ENCODE peak calls at places on chromosomes 1 and 21, in six cellular contexts. I, S, Q, L, P and N are unnamed samples. For H3K4me1, the result is how much of the 10 kb centered on the place peaks cover.

GRCh38 chr1:209647212-209647611 is 5.0 kb downstream of the LAMB3 start:
- DNase-seq in I (no peak), S (no peak), P (no peak), Q (no peak), L (no peak), N (no peak)

GRCh38 chr1:156963621-156964020 is 43.2 kb downstream of the LRRC71 start:
- DNase-seq in I (no peak), Q (no peak), L (no peak), P (peak), S (peak), N (no peak)

GRCh38 chr1:154151311-154151710 is 3.6 kb downstream of the NUP210L start:
- DNase-seq in S (no peak), P (no peak), I (no peak), L (no peak), Q (no peak), N (no peak)

GRCh38 chr1:21362096-21362495 is 71.8 kb upstream of the ECE1 start:
- DNase-seq in L (no peak), I (no peak), S (no peak), P (no peak), Q (no peak), N (no peak)

GRCh38 chr1:156858959-156859522 is at the start of gene INSRR:
- DNase-seq in S (no peak), L (no peak), I (no peak), P (no peak), Q (peak), N (no peak)

GRCh38 chr1:6386371-6386949 is 7.1 kb downstream of the ACOT7 start:
- DNase-seq in Q (no peak), P (no peak), I (no peak), S (no peak), L (no peak), N (peak)

GRCh38 chr21:26553921-26554320 is 19.2 kb downstream of the CYYR1 start:
- DNase-seq in S (no peak), L (no peak), Q (no peak), P (no peak), I (no peak), N (no peak)

GRCh38 chr1:110565565-110565964 is 40.6 kb downstream of the KCNA2 start:
- DNase-seq in P (no peak), I (no peak), L (no peak), Q (no peak), S (no peak), N (no peak)

GRCh38 chr1:85624361-85624760 is 43.8 kb downstream of the CCN1 start:
- DNase-seq in Q (no peak), P (no peak), L (no peak), S (no peak), I (no peak), N (no peak)

GRCh38 chr21:40881767-40882166 is 34.8 kb upstream of the DSCAM start:
- DNase-seq in I (no peak), Q (no peak), P (no peak), S (no peak), L (no peak), N (no peak)

GRCh38 chr1:33516891-33517550 is 44.6 kb downstream of the ZSCAN20 start:
- DNase-seq in L (no peak), S (no peak), I (no peak), Q (no peak), P (no peak), N (no peak)

GRCh38 chr1:154431586-154432373 is 26.6 kb downstream of the IL6R start:
- DNase-seq in L (no peak), I (no peak), S (no peak), Q (no peak), P (no peak), N (no peak)

GRCh38 chr1:9376886-9377333 is 84.2 kb downstream of the SPSB1 start:
- DNase-seq in I (no peak), Q (no peak), S (no peak), L (peak), P (peak), N (no peak)

GRCh38 chr21:27365394-27365793 is 398.5 kb upstream of the ADAMTS5 start:
- DNase-seq in P (no peak), I (no peak), S (no peak), L (no peak), Q (no peak), N (no peak)

GRCh38 chr1:199172286-199173124 is 533.7 kb downstream of the PTPRC start:
- DNase-seq in L (no peak), I (no peak), P (no peak), Q (no peak), S (no peak), N (no peak)

GRCh38 chr21:45539796-45540600 is 2.2 kb downstream of the SLC19A1 start:
- DNase-seq in L (peak), P (peak), I (no peak), S (peak), Q (no peak), N (peak)

GRCh38 chr1:218266356-218266755 is 18.7 kb upstream of the RRP15 start:
- DNase-seq in P (no peak), L (no peak), Q (no peak), S (no peak), I (no peak), N (no peak)

GRCh38 chr1:183699643-183700160 is 46.6 kb upstream of the APOBEC4 start:
- DNase-seq in I (no peak), P (no peak), S (no peak), L (no peak), Q (no peak), N (no peak)

GRCh38 chr1:99849413-99849743 is 783 bp upstream of the AGL start:
- DNase-seq in S (no peak), P (no peak), L (no peak), Q (no peak), I (no peak), N (no peak)

GRCh38 chr1:85611856-85612255 is 31.3 kb downstream of the CCN1 start:
- DNase-seq in L (peak), S (peak), P (no peak), Q (no peak), I (peak), N (no peak)

GRCh38 chr1:116855220-116855619 is 54.5 kb upstream of the PTGFRN start:
- DNase-seq in I (peak), P (peak), Q (no peak), L (no peak), S (no peak), N (peak)

GRCh38 chr1:51615780-51616291 is 1.1 kb upstream of the OSBPL9 start:
- DNase-seq in I (no peak), P (no peak), S (no peak), L (no peak), Q (no peak), N (no peak)

GRCh38 chr1:178706467-178706866 is 18.6 kb upstream of the RALGPS2 start:
- DNase-seq in L (no peak), Q (no peak), P (peak), S (no peak), I (no peak), N (no peak)

GRCh38 chr1:65027699-65028358 is 61.5 kb upstream of the JAK1 start:
- DNase-seq in Q (no peak), I (peak), P (peak), S (peak), L (no peak), N (peak)

GRCh38 chr1:119674835-119675289 is 26.8 kb upstream of the ZNF697 start:
- DNase-seq in Q (peak), P (no peak), I (no peak), S (no peak), L (no peak), N (peak)

GRCh38 chr1:236868625-236869467 is 73.8 kb downstream of the MTR start:
- DNase-seq in I (no peak), S (no peak), P (no peak), Q (peak), L (no peak), N (no peak)

GRCh38 chr1:23555949-23556640 is 3.2 kb downstream of the ID3 start:
- DNase-seq in L (no peak), I (no peak), P (no peak), S (no peak), Q (peak), N (peak)

DNA sequence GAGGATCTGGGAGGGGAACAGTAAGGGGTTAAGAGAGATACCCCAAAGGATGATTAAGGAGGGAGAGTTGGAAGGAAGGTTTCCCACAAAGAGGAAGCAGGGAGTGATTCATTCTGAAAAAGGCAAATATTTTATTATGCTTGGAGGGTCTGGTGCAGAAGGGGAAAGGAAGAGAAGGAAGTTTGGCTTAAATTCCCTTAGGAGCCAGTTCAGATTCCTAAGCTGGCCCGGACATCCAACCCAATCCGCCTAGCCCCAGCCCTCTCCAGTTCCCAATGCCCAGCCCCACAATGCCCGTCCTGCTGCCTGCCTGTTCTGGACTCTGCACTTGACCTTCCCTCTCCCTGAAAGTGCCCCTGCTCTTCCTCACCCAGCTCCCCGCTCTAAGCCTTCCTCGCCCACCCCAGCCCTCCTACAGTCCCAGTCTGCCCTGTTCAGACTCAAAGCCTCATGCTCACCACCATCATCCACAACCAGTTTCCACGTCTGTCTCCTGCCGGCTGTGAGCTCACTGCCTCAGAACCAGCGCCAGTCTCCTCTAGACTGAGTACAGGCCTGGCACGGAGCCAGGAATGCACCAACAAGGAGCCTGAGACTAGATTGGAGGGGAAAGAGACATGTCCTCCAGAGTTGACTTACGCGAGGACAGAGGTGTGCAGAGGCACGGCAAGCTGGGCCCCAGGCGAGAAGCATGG is 18.9 kb downstream of the CAPN2 start:
- DNase-seq in S (peak), L (peak), I (peak), P (peak), Q (no peak), N (peak)
- H3K4me1 ChIP-seq in S (half or more), L (under half), I (under half), P (half or more), Q (under half), N (under half)

DNA sequence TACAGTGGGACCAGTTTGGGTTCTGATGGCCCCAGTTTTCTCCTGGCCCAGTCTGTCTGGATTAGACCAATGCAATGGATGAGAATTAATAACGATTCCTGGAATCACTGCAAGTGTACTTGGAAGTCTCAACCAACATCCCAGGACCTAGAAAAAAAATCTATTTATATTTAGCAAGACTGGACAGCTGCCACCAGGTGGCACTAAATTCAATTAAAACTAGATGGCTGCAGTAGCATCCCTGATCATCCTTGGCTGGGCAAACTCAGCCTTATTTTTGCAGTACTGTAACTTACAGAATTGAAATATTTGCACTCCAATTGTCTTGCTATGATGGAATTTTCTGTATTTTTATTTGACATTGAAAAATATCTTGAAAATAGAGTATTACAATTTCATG is 165.7 kb downstream of the NCAM2 start:
- DNase-seq in Q (peak), I (peak), L (peak), S (no peak), P (no peak), N (no peak)
- TF ChIP-seq CTCF in Q (peak), I (peak), L (peak), S (peak), P (peak), N (peak)

GRCh38 chr1:213649373-213649772 is 338.4 kb upstream of the PROX1 start:
- DNase-seq in I (no peak), L (no peak), Q (no peak), P (no peak), S (no peak), N (no peak)
- H3K4me3 ChIP-seq in I (no peak), L (no peak), Q (no peak), P (no peak), S (no peak), N (no peak)

GRCh38 chr1:211330282-211330936 is 3.8 kb downstream of the TRAF5 start:
- DNase-seq in L (no peak), Q (no peak), I (no peak), P (no peak), S (no peak), N (no peak)
- H3K4me1 ChIP-seq in L (half or more), Q (under half), I (under half), P (under half), S (under half), N (half or more)

GRCh38 chr1:176466514-176466913 is 3.5 kb downstream of the PAPPA2 start:
- DNase-seq in Q (peak), L (no peak), S (no peak), I (no peak), P (no peak), N (no peak)
- TF ChIP-seq CTCF in Q (peak), L (no peak), S (no peak), I (no peak), P (peak), N (no peak)